ENCODE peak calls at places on chromosomes 5 and 9, in nine cellular contexts. C, Q, I, B, W, R, Y, K and F are unnamed samples. For H3K36me3, the result is how much of the 10 kb centered on the place peaks cover.

GRCh38 chr5:43663916-43664315 is 60.9 kb downstream of the NNT start:
- DNase-seq in C (no peak), Q (peak), I (no peak), B (no peak), W (no peak), R (no peak), Y (no peak), K (no peak), F (no peak)

GRCh38 chr5:16483361-16483760 is 17.8 kb upstream of the ZNF622 start:
- DNase-seq in C (no peak), Q (no peak), I (no peak), B (no peak), W (peak), R (no peak), Y (no peak), K (no peak), F (no peak)

GRCh38 chr5:8456846-8457186 is 587.9 kb downstream of the MTRR start:
- DNase-seq in C (no peak), Q (peak), I (no peak), B (no peak), W (no peak), R (no peak), Y (no peak), K (no peak), F (no peak)

GRCh38 chr5:127235136-127235535 is 55.5 kb upstream of the MEGF10 start:
- DNase-seq in C (no peak), Q (no peak), I (no peak), B (no peak), W (no peak), R (no peak), Y (no peak), K (no peak), F (no peak)

GRCh38 chr5:112097768-112098167 is 321.3 kb downstream of the EPB41L4A start:
- DNase-seq in C (no peak), Q (peak), I (no peak), B (no peak), W (no peak), R (no peak), Y (no peak), K (no peak), F (no peak)

GRCh38 chr5:42374722-42375273 is 48.4 kb upstream of the GHR start:
- DNase-seq in C (no peak), Q (no peak), I (no peak), B (no peak), W (no peak), R (no peak), Y (no peak), K (no peak), F (no peak)

GRCh38 chr5:107935641-107936040 is 264.9 kb upstream of the EFNA5 start:
- DNase-seq in C (no peak), Q (no peak), I (no peak), B (no peak), W (no peak), R (peak), Y (no peak), K (no peak), F (no peak)

GRCh38 chr9:38249587-38250210 is 142.8 kb upstream of the ALDH1B1 start:
- DNase-seq in C (no peak), Q (no peak), I (no peak), B (no peak), W (peak), R (no peak), Y (no peak), K (no peak), F (no peak)

GRCh38 chr9:70113403-70114022 is 69.9 kb downstream of the MAMDC2 start:
- DNase-seq in C (peak), Q (peak), I (no peak), B (peak), W (peak), R (peak), Y (peak), K (peak), F (peak)

GRCh38 chr9:94791431-94791830 is 64.9 kb downstream of the AOPEP start:
- DNase-seq in C (no peak), Q (no peak), I (no peak), B (no peak), W (no peak), R (no peak), Y (no peak), K (no peak), F (no peak)

GRCh38 chr5:66894480-66895240 is 298.5 kb downstream of the MAST4 start:
- DNase-seq in C (no peak), Q (peak), I (no peak), B (no peak), W (no peak), R (no peak), Y (no peak), K (no peak), F (no peak)

GRCh38 chr5:173884402-173885053 is 3.6 kb upstream of the CPEB4 start:
- DNase-seq in C (no peak), Q (no peak), I (peak), B (peak), W (peak), R (no peak), Y (no peak), K (no peak), F (no peak)
- H3K27ac ChIP-seq in C (no peak), Q (no peak), I (no peak), B (peak), W (peak), R (no peak), Y (no peak), K (no peak), F (no peak)

GRCh38 chr5:140355551-140355950 is 4.4 kb upstream of the SLC4A9 start:
- DNase-seq in C (no peak), Q (no peak), I (no peak), B (no peak), W (no peak), R (no peak), Y (no peak), K (no peak), F (no peak)

GRCh38 chr5:140349244-140349643 is 2.8 kb upstream of the HBEGF start:
- DNase-seq in C (no peak), Q (peak), I (no peak), B (peak), W (peak), R (no peak), Y (no peak), K (no peak), F (no peak)

GRCh38 chr5:140347382-140347781 is 979 bp upstream of the HBEGF start:
- DNase-seq in C (no peak), Q (no peak), I (no peak), B (no peak), W (no peak), R (no peak), Y (no peak), K (no peak), F (no peak)

GRCh38 chr5:140348104-140348503 is 1.7 kb upstream of the HBEGF start:
- DNase-seq in C (no peak), Q (no peak), I (no peak), B (no peak), W (no peak), R (no peak), Y (no peak), K (no peak), F (no peak)

DNA sequence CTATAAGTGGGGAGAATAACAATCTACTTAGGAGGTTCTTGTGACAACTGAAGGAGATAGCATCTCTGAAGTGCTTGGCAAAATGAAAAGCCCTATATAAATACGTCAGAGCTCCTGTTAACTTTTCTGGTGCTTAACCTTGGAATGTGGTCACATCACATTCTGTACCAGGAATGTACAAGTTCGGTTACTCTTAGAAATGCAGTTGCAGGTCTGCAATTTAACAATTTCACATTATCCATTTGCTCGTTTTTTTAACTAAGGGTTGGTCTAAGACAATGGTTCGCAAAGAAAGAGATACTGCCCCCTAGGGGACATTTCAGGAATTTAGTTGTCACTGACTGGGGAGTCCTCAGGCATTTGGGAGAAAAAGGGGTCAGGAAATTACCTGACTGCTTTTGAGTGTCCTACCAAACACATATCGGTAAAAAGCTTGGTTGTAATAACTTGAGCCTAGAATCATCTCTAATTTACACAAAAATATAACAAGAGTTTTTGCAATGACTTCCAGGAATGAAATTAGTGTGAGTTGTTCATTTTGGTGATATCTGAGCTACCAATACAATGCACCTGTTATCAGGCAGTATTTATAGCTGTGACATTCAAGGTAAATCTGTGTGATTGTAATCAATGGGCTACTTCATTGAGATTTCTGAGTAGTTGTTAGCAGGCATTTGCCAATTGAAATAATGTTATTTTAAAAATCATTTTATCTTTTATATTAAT is 5.4 kb upstream of the HBEGF start:
- DNase-seq in C (no peak), Q (peak), I (peak), B (no peak), W (peak), R (peak), Y (no peak), K (peak), F (peak)
- H3K36me3 ChIP-seq in C (under half), Q (under half), I (under half), B (under half), W (under half), R (under half), Y (under half), K (under half), F (under half)

GRCh38 chr9:130072515-130073235 is 19.0 kb downstream of the GPR107 start:
- DNase-seq in C (no peak), Q (no peak), I (no peak), B (no peak), W (no peak), R (no peak), Y (no peak), K (no peak), F (no peak)
- H3K27ac ChIP-seq in C (no peak), Q (no peak), I (no peak), B (peak), W (peak), R (no peak), Y (no peak), K (no peak), F (peak)

GRCh38 chr5:55393501-55394175 is 85.8 kb downstream of the MTREX start:
- DNase-seq in C (no peak), Q (no peak), I (no peak), B (no peak), W (no peak), R (no peak), Y (no peak), K (no peak), F (no peak)
- H3K36me3 ChIP-seq in C (under half), Q (under half), I (under half), B (under half), W (under half), R (under half), Y (under half), K (under half), F (under half)

GRCh38 chr5:176541338-176542134 is 4.3 kb upstream of the RNF44 start:
- DNase-seq in C (no peak), Q (no peak), I (peak), B (peak), W (peak), R (no peak), Y (peak), K (peak), F (peak)

GRCh38 chr5:176542596-176543427 is 5.6 kb upstream of the RNF44 start:
- DNase-seq in C (no peak), Q (peak), I (no peak), B (no peak), W (peak), R (peak), Y (no peak), K (no peak), F (no peak)

GRCh38 chr5:176543428-176544182 is 5.5 kb upstream of the CDHR2 start:
- DNase-seq in C (peak), Q (peak), I (peak), B (peak), W (peak), R (peak), Y (peak), K (peak), F (no peak)

GRCh38 chr5:176540956-176541337 is 3.7 kb upstream of the RNF44 start:
- DNase-seq in C (no peak), Q (no peak), I (peak), B (no peak), W (no peak), R (no peak), Y (no peak), K (no peak), F (no peak)

GRCh38 chr5:176542135-176542595 is 5.0 kb upstream of the RNF44 start:
- DNase-seq in C (no peak), Q (no peak), I (peak), B (peak), W (no peak), R (no peak), Y (no peak), K (no peak), F (no peak)
- H3K27ac ChIP-seq in C (peak), Q (no peak), I (peak), B (peak), W (peak), R (no peak), Y (peak), K (peak), F (peak)

DNA sequence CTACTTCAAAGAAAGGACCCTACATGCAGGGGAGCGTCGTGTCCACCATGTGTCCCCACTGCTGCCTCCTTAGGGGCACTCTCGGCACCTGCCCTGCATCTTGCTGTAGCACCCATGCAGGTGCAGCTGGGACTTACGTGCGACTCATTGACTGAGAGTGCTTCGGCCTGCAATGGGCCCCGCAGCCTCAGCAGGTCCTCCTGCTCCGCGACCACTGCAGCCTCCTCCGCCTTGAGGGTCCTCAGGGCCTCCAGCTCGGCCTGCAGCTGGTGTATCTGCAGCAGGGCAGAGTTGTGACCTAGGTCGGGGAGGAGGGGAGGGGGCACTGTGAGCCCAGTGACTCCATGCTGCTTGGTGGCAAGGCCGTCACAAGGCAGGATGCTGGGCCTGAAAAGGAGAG is 27.1 kb downstream of the ARPC5L start:
- DNase-seq in C (no peak), Q (no peak), I (no peak), B (no peak), W (no peak), R (no peak), Y (no peak), K (no peak), F (no peak)
- H3K36me3 ChIP-seq in C (under half), Q (under half), I (under half), B (half or more), W (under half), R (under half), Y (under half), K (under half), F (under half)

DNA sequence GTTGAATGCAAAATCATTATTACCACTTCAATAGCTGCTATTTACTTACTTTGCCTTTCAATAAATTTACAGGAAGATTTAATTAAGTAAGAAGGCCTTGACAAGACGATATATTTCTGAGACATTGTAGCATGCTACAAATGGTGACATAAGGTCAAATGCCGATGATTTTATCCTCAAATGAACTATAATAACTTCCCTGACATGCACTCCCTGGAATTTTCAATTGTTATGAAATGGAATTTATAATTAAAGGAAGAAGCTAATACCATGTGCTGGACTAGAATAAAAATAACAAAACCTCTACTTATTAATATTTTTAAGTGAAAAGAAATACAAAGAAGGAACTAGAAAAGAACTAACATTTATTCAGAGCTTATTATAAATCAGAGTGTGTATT is 30.2 kb upstream of the ITGA1 start:
- DNase-seq in C (no peak), Q (peak), I (no peak), B (no peak), W (no peak), R (no peak), Y (no peak), K (no peak), F (no peak)
- H3K27ac ChIP-seq in C (no peak), Q (no peak), I (no peak), B (no peak), W (no peak), R (no peak), Y (no peak), K (no peak), F (no peak)

GRCh38 chr9:19074836-19075235 is 25.6 kb downstream of the RRAGA start:
- DNase-seq in C (no peak), Q (no peak), I (no peak), B (no peak), W (no peak), R (no peak), Y (no peak), K (no peak), F (no peak)
- H3K36me3 ChIP-seq in C (under half), Q (under half), I (under half), B (under half), W (under half), R (under half), Y (under half), K (under half), F (under half)